ENCODE peak calls at places on chromosomes 6 and 20, in ten cellular contexts. One of them, this sample, is unnamed.

GRCh38 chr6:165986647-165987482 is 180.8 kb downstream of the TBXT start:
- DNase-seq in GM23338: peak; percentile 68
- DNase-seq in MM.1S: no peak
- DNase-seq in foreskin fibroblast: no peak
- DNase-seq in mucosa of descending colon: no peak
- DNase-seq in cardiac muscle cell: peak; percentile 67
- DNase-seq in AG04450: no peak
- DNase-seq in GM06990: no peak
- DNase-seq in endodermal cell: peak; percentile 72
- DNase-seq in psoas muscle: no peak
- DNase-seq in this sample: no peak

GRCh38 chr6:148146717-148147116 is 195.9 kb upstream of the SASH1 start:
- DNase-seq in GM23338: peak; percentile 26
- DNase-seq in foreskin fibroblast: no peak
- DNase-seq in GM06990: no peak
- DNase-seq in MM.1S: no peak
- DNase-seq in endodermal cell: no peak
- DNase-seq in AG04450: no peak
- DNase-seq in cardiac muscle cell: peak; percentile 23
- DNase-seq in mucosa of descending colon: no peak
- DNase-seq in psoas muscle: no peak
- DNase-seq in this sample: no peak

GRCh38 chr20:16526433-16527380 is 46.5 kb downstream of the KIF16B start:
- DNase-seq in MM.1S: no peak
- DNase-seq in GM06990: no peak
- DNase-seq in psoas muscle: no peak
- DNase-seq in mucosa of descending colon: no peak
- DNase-seq in AG04450: no peak
- DNase-seq in foreskin fibroblast: no peak
- DNase-seq in GM23338: no peak
- DNase-seq in endodermal cell: no peak
- DNase-seq in cardiac muscle cell: no peak
- DNase-seq in this sample: no peak

GRCh38 chr6:114342086-114342825 is 567 bp downstream of the HS3ST5 start:
- DNase-seq in mucosa of descending colon: peak; percentile 42
- DNase-seq in AG04450: no peak
- DNase-seq in GM23338: peak; percentile 66
- DNase-seq in MM.1S: peak; percentile 64
- DNase-seq in GM06990: peak; percentile 26
- DNase-seq in psoas muscle: peak; percentile 51
- DNase-seq in foreskin fibroblast: no peak
- DNase-seq in endodermal cell: peak; percentile 83
- DNase-seq in cardiac muscle cell: peak; percentile 16
- DNase-seq in this sample: no peak

GRCh38 chr20:2296545-2297351 is 947 bp downstream of the TGM3 start:
- DNase-seq in GM06990: no peak
- DNase-seq in mucosa of descending colon: no peak
- DNase-seq in cardiac muscle cell: no peak
- DNase-seq in foreskin fibroblast: no peak
- DNase-seq in MM.1S: no peak
- DNase-seq in psoas muscle: no peak
- DNase-seq in endodermal cell: peak; percentile 49
- DNase-seq in AG04450: no peak
- DNase-seq in GM23338: peak; percentile 30
- DNase-seq in this sample: no peak

GRCh38 chr6:70281923-70282902 is 20.7 kb downstream of the COL9A1 start:
- DNase-seq in endodermal cell: peak; percentile 85
- DNase-seq in GM06990: no peak
- DNase-seq in mucosa of descending colon: no peak
- DNase-seq in MM.1S: no peak
- DNase-seq in foreskin fibroblast: no peak
- DNase-seq in cardiac muscle cell: peak; percentile 15
- DNase-seq in psoas muscle: peak; percentile 50
- DNase-seq in GM23338: peak; percentile 81
- DNase-seq in AG04450: no peak
- DNase-seq in this sample: no peak

GRCh38 chr6:17542243-17542642 is 57.9 kb upstream of the FAM8A1 start:
- DNase-seq in GM23338: no peak
- DNase-seq in cardiac muscle cell: no peak
- DNase-seq in GM06990: no peak
- DNase-seq in mucosa of descending colon: no peak
- DNase-seq in AG04450: no peak
- DNase-seq in MM.1S: no peak
- DNase-seq in endodermal cell: no peak
- DNase-seq in foreskin fibroblast: no peak
- DNase-seq in psoas muscle: no peak
- DNase-seq in this sample: no peak

GRCh38 chr6:134363323-134364039 is 45.6 kb upstream of the SGK1 start:
- DNase-seq in AG04450: no peak
- DNase-seq in psoas muscle: no peak
- DNase-seq in MM.1S: no peak
- DNase-seq in GM23338: no peak
- DNase-seq in endodermal cell: no peak
- DNase-seq in GM06990: no peak
- DNase-seq in mucosa of descending colon: no peak
- DNase-seq in foreskin fibroblast: peak; percentile 86
- DNase-seq in cardiac muscle cell: no peak
- DNase-seq in this sample: peak; percentile 34

GRCh38 chr6:134431306-134431919 is 113.5 kb upstream of the SGK1 start:
- DNase-seq in mucosa of descending colon: no peak
- DNase-seq in GM06990: no peak
- DNase-seq in MM.1S: no peak
- DNase-seq in cardiac muscle cell: no peak
- DNase-seq in psoas muscle: no peak
- DNase-seq in foreskin fibroblast: peak; percentile 57
- DNase-seq in GM23338: no peak
- DNase-seq in AG04450: no peak
- DNase-seq in endodermal cell: no peak
- DNase-seq in this sample: no peak

GRCh38 chr20:52103469-52103910 is 88.1 kb downstream of the ZFP64 start:
- DNase-seq in GM06990: no peak
- DNase-seq in GM23338: peak; percentile 82
- DNase-seq in psoas muscle: no peak
- DNase-seq in foreskin fibroblast: peak; percentile 20
- DNase-seq in AG04450: no peak
- DNase-seq in endodermal cell: peak; percentile 75
- DNase-seq in cardiac muscle cell: peak; percentile 26
- DNase-seq in MM.1S: no peak
- DNase-seq in mucosa of descending colon: no peak
- DNase-seq in this sample: no peak

GRCh38 chr20:64108731-64109389 is 1.5 kb upstream of the NPBWR2 start:
- DNase-seq in MM.1S: no peak
- DNase-seq in mucosa of descending colon: no peak
- DNase-seq in psoas muscle: peak; percentile 29
- DNase-seq in foreskin fibroblast: no peak
- DNase-seq in endodermal cell: peak; percentile 34
- DNase-seq in AG04450: no peak
- DNase-seq in GM23338: peak; percentile 0
- DNase-seq in GM06990: no peak
- DNase-seq in cardiac muscle cell: no peak
- DNase-seq in this sample: no peak

GRCh38 chr6:25136879-25137278 is 142.3 kb upstream of the CARMIL1 start:
- DNase-seq in endodermal cell: no peak
- DNase-seq in mucosa of descending colon: no peak
- DNase-seq in GM06990: no peak
- DNase-seq in foreskin fibroblast: no peak
- DNase-seq in MM.1S: no peak
- DNase-seq in cardiac muscle cell: peak; percentile 66
- DNase-seq in psoas muscle: no peak
- DNase-seq in GM23338: no peak
- DNase-seq in AG04450: no peak
- DNase-seq in this sample: no peak

GRCh38 chr20:41716436-41716835 is 98.3 kb upstream of the CHD6 start:
- DNase-seq in GM06990: no peak
- DNase-seq in AG04450: no peak
- DNase-seq in endodermal cell: no peak
- DNase-seq in mucosa of descending colon: no peak
- DNase-seq in GM23338: no peak
- DNase-seq in psoas muscle: no peak
- DNase-seq in cardiac muscle cell: no peak
- DNase-seq in foreskin fibroblast: no peak
- DNase-seq in MM.1S: no peak
- DNase-seq in this sample: no peak

DNA sequence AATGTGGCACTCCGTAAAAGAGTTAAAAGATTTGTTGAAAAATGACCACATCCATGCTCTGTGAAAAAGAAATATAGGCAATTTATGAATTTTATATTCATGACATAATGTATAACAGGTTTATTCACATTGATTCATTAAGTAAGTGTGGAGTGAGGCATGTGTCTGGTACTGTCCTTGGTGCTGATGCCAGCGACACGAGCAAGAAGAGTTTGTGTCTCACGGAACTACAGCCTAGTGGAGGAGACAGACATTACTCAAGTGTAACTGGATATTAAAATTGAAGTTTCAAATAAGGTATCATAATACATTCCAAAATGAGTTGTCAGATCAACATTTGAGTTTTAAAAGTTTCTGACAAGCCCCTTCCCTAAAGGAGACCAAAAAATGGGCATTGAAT is 158.2 kb upstream of the PRND start:
- DNase-seq in MM.1S: peak; percentile 52
- DNase-seq in foreskin fibroblast: peak; percentile 75
- DNase-seq in GM06990: no peak
- DNase-seq in psoas muscle: no peak
- DNase-seq in endodermal cell: peak; percentile 81
- DNase-seq in AG04450: no peak
- DNase-seq in GM23338: peak; percentile 70
- DNase-seq in cardiac muscle cell: peak; percentile 84
- DNase-seq in mucosa of descending colon: no peak
- DNase-seq in this sample: peak; percentile 73
- TF ChIP-seq CTCF in MM.1S: no peak
- TF ChIP-seq CTCF in foreskin fibroblast: peak; percentile 22
- TF ChIP-seq CTCF in GM06990: no peak
- TF ChIP-seq CTCF in psoas muscle: no peak
- TF ChIP-seq CTCF in endodermal cell: peak; percentile 65
- TF ChIP-seq CTCF in AG04450: peak; percentile 51
- TF ChIP-seq CTCF in GM23338: peak; percentile 28
- TF ChIP-seq CTCF in cardiac muscle cell: peak; percentile 32
- TF ChIP-seq CTCF in mucosa of descending colon: no peak
- TF ChIP-seq CTCF in this sample: peak; percentile 51

DNA sequence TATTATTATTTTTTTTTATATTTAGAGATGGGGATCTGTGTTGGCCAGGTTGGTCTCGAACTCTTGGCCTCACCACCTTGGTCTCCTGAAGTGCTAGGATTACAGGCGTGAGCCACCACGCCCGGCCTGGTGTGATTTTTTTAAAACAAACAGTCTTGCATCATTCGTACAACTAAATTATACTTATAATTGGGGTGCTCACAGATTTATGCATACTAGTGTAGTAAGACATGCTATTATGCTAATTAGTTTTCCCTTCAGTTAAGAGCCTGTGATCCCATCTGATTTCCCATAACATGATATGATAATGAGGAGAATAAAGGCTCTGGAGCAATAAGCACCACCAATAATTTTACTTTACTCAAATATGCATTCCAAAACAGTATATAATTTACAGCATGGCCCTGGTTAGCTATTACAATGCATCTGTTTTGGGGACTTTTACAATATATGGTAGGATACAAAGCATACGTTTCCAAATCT is 1.9 kb downstream of the NUDT3 start:
- DNase-seq in GM23338: no peak
- DNase-seq in foreskin fibroblast: no peak
- DNase-seq in psoas muscle: no peak
- DNase-seq in AG04450: no peak
- DNase-seq in cardiac muscle cell: no peak
- DNase-seq in MM.1S: no peak
- DNase-seq in endodermal cell: no peak
- DNase-seq in GM06990: no peak
- DNase-seq in mucosa of descending colon: no peak
- DNase-seq in this sample: no peak
- H3K4me3 ChIP-seq in GM23338: peak overlapping the region; percentile 58
- H3K4me3 ChIP-seq in foreskin fibroblast: peak overlapping the region; percentile 77
- H3K4me3 ChIP-seq in psoas muscle: peak overlapping the region; percentile 76
- H3K4me3 ChIP-seq in AG04450: peak overlapping the region; percentile 77
- H3K4me3 ChIP-seq in cardiac muscle cell: peak overlapping the region; percentile 73
- H3K4me3 ChIP-seq in MM.1S: peak overlapping the region; percentile 95
- H3K4me3 ChIP-seq in endodermal cell: peak overlapping the region; percentile 87
- H3K4me3 ChIP-seq in GM06990: peak overlapping the region; percentile 94
- H3K4me3 ChIP-seq in mucosa of descending colon: no peak overlapping the region
- H3K4me3 ChIP-seq in this sample: peak overlapping the region; percentile 82

DNA sequence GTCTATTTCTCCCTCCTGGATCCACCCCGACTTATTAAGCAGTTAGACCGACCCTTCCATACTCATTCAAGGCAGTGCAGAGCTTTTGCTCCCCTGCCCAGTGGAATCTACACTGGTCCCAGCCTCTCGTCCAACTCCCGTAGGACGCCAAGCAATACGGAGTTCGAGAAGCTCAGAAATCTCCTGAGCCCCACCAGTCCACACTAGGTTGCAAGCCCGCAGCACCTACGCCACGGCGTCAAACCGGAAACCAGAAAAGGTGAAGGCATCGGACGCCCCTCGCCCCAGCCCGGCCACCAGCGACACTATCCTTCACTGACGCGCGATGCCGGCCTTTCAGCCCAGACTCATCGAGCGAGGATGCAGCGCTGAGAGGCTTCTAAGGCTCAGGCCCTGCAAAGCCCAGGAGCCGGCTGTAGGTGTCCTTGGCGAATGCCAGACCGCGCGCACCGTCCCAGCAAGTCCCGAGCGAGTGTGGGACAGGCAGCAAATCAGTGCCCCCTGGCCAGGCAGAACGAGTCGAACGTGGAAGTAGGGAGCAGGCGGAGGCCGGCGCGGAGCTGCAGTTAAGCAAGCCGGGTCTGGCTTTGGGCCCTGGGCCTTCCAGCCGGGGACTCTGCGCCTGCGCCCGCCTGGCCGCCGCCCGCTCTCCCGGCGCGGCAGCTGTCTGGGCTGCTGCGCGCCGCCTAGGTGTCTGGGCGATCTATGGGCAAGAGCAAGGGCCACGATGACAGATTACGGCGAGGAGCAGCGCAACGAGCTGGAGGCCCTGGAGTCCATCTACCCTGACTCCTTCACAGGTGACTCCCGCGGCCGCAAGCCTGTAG is at the start of gene RWDD1:
- DNase-seq in GM23338: peak; percentile 99
- DNase-seq in MM.1S: peak; percentile 98
- DNase-seq in AG04450: peak; percentile 99
- DNase-seq in endodermal cell: peak; percentile 100
- DNase-seq in GM06990: peak; percentile 97
- DNase-seq in cardiac muscle cell: peak; percentile 100
- DNase-seq in foreskin fibroblast: peak; percentile 100
- DNase-seq in psoas muscle: peak; percentile 100
- DNase-seq in mucosa of descending colon: peak; percentile 99
- DNase-seq in this sample: peak; percentile 99
- TF ChIP-seq CTCF in GM23338: no peak
- TF ChIP-seq CTCF in MM.1S: no peak
- TF ChIP-seq CTCF in AG04450: peak; percentile 3
- TF ChIP-seq CTCF in endodermal cell: peak; percentile 10
- TF ChIP-seq CTCF in GM06990: no peak
- TF ChIP-seq CTCF in cardiac muscle cell: no peak
- TF ChIP-seq CTCF in foreskin fibroblast: no peak
- TF ChIP-seq CTCF in psoas muscle: no peak
- TF ChIP-seq CTCF in mucosa of descending colon: no peak
- TF ChIP-seq CTCF in this sample: no peak

DNA sequence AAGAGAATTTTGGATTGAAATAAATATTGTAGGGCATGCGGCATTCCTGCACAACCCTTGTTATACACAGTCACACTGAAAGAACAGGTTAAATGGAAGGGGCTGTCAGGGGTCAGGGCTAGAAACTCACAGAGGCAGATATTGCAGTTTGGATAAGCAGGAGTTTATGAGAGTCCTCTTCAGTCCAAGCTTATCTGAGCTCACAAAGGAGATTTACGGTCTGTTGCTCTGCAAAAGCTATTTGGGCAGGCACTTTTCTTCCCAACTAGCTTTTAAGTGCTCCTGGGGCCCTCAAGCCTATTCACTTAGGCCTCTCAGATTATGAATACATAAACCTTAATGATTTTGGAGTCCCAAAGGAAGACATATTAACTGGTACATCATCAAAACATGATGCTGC is 156.2 kb downstream of the SOX4 start:
- DNase-seq in GM06990: no peak
- DNase-seq in foreskin fibroblast: no peak
- DNase-seq in GM23338: no peak
- DNase-seq in AG04450: no peak
- DNase-seq in cardiac muscle cell: no peak
- DNase-seq in MM.1S: no peak
- DNase-seq in mucosa of descending colon: no peak
- DNase-seq in endodermal cell: no peak
- DNase-seq in psoas muscle: no peak
- DNase-seq in this sample: no peak
- H3K4me3 ChIP-seq in GM06990: no peak overlapping the region
- H3K4me3 ChIP-seq in foreskin fibroblast: no peak overlapping the region
- H3K4me3 ChIP-seq in GM23338: no peak overlapping the region
- H3K4me3 ChIP-seq in AG04450: no peak overlapping the region
- H3K4me3 ChIP-seq in cardiac muscle cell: no peak overlapping the region
- H3K4me3 ChIP-seq in MM.1S: no peak overlapping the region
- H3K4me3 ChIP-seq in mucosa of descending colon: no peak overlapping the region
- H3K4me3 ChIP-seq in endodermal cell: peak overlapping the region; percentile 39
- H3K4me3 ChIP-seq in psoas muscle: no peak overlapping the region
- H3K4me3 ChIP-seq in this sample: no peak overlapping the region

This sample was measured in astrocyte of the cerebellum.